ENCODE peak calls at places on chromosomes 16 and 17, in nine cellular contexts. R is ascending aorta, F is IMR-90, S is astrocyte, U is heart left ventricle, W is left ventricle myocardium inferior, C is hepatocyte, K is lung, A is cardiac muscle cell. B is an unnamed sample. For H3K27me3 and H3K36me3, the result is how much of the 10 kb centered on the place peaks cover.

GRCh38 chr17:4721203-4722135 is 9.8 kb upstream of the MED11 start:
- DNase-seq in R (no peak), F (peak), S (peak), U (no peak), W (peak), C (peak), K (peak), A (peak), B (peak)

GRCh38 chr17:57106107-57106835 is 21.2 kb downstream of the AKAP1 start:
- DNase-seq in R (no peak), F (no peak), S (no peak), U (no peak), W (peak), C (no peak), K (no peak), A (no peak), B (no peak)

GRCh38 chr17:64520359-64520758 is 13.6 kb downstream of the CEP95 start:
- DNase-seq in R (no peak), F (no peak), S (no peak), U (no peak), W (no peak), C (no peak), K (no peak), A (no peak), B (no peak)

GRCh38 chr17:1340371-1340770 is 59.7 kb downstream of the YWHAE start:
- DNase-seq in R (no peak), F (no peak), S (no peak), U (no peak), W (no peak), C (no peak), K (no peak), A (no peak), B (no peak)

GRCh38 chr17:17605747-17606083 is 14.2 kb upstream of the PEMT start:
- DNase-seq in R (no peak), F (peak), S (peak), U (no peak), W (no peak), C (no peak), K (no peak), A (no peak), B (no peak)

GRCh38 chr17:61159415-61159814 is 240.2 kb upstream of the TBX2 start:
- DNase-seq in R (no peak), F (peak), S (peak), U (no peak), W (no peak), C (no peak), K (no peak), A (no peak), B (peak)

GRCh38 chr17:44210342-44211192 is 8.9 kb downstream of the UBTF start:
- DNase-seq in R (peak), F (peak), S (peak), U (peak), W (peak), C (peak), K (peak), A (peak), B (peak)

GRCh38 chr17:19718613-19719364 is 2.4 kb upstream of the SLC47A2 start:
- DNase-seq in R (no peak), F (no peak), S (no peak), U (no peak), W (no peak), C (no peak), K (no peak), A (no peak), B (no peak)

GRCh38 chr17:75827291-75828050 is 16.7 kb downstream of the UNC13D start:
- DNase-seq in R (no peak), F (peak), S (peak), U (peak), W (peak), C (peak), K (peak), A (peak), B (peak)

GRCh38 chr16:58035356-58036170 is 10.0 kb downstream of the MMP15 start:
- DNase-seq in R (no peak), F (no peak), S (no peak), U (peak), W (no peak), C (no peak), K (no peak), A (no peak), B (no peak)

GRCh38 chr17:37744961-37745800 is at the start of gene HNF1B:
- DNase-seq in R (no peak), F (no peak), S (no peak), U (no peak), W (no peak), C (peak), K (peak), A (no peak), B (peak)

GRCh38 chr17:71208111-71208704 is 912.6 kb upstream of the SOX9 start:
- DNase-seq in R (no peak), F (peak), S (peak), U (no peak), W (no peak), C (no peak), K (no peak), A (peak), B (no peak)

GRCh38 chr16:89202422-89203215 is 2.3 kb upstream of the SLC22A31 start:
- DNase-seq in R (no peak), F (no peak), S (no peak), U (peak), W (no peak), C (no peak), K (no peak), A (no peak), B (no peak)

GRCh38 chr17:80152057-80152831 is 5.3 kb upstream of the EIF4A3 start:
- DNase-seq in R (no peak), F (peak), S (peak), U (no peak), W (no peak), C (no peak), K (no peak), A (peak), B (no peak)

GRCh38 chr16:70686376-70687171 is 721 bp upstream of the MTSS2 start:
- DNase-seq in R (no peak), F (no peak), S (no peak), U (peak), W (no peak), C (no peak), K (no peak), A (no peak), B (no peak)

GRCh38 chr17:63842173-63842539 is 329 bp downstream of the SMARCD2 start:
- DNase-seq in R (no peak), F (no peak), S (peak), U (peak), W (peak), C (no peak), K (no peak), A (no peak), B (no peak)

GRCh38 chr16:6549415-6549814 is 783.2 kb upstream of the RBFOX1 start:
- DNase-seq in R (no peak), F (no peak), S (no peak), U (no peak), W (no peak), C (no peak), K (no peak), A (no peak), B (no peak)

GRCh38 chr17:31680126-31680525 is 178.9 kb downstream of the COPRS start:
- DNase-seq in R (no peak), F (no peak), S (no peak), U (no peak), W (no peak), C (no peak), K (peak), A (no peak), B (peak)

GRCh38 chr17:66420961-66421371 is 118.6 kb downstream of the PRKCA start:
- DNase-seq in R (no peak), F (peak), S (peak), U (no peak), W (no peak), C (no peak), K (no peak), A (peak), B (no peak)

GRCh38 chr16:73213761-73214480 is 166.0 kb upstream of the ZFHX3 start:
- DNase-seq in R (no peak), F (peak), S (no peak), U (no peak), W (no peak), C (no peak), K (no peak), A (no peak), B (no peak)

GRCh38 chr17:16407911-16408588 is 7.3 kb upstream of the TRPV2 start:
- DNase-seq in R (no peak), F (peak), S (peak), U (peak), W (peak), C (peak), K (peak), A (peak), B (peak)

GRCh38 chr17:55433029-55433628 is 11.5 kb upstream of the MMD start:
- DNase-seq in R (no peak), F (peak), S (peak), U (no peak), W (no peak), C (peak), K (no peak), A (no peak), B (no peak)

GRCh38 chr16:50386819-50387218 is 18.0 kb upstream of the BRD7 start:
- DNase-seq in R (no peak), F (no peak), S (no peak), U (no peak), W (no peak), C (no peak), K (no peak), A (no peak), B (no peak)

GRCh38 chr17:31696184-31696602 is 162.9 kb downstream of the COPRS start:
- DNase-seq in R (peak), F (peak), S (peak), U (peak), W (peak), C (peak), K (peak), A (peak), B (no peak)

GRCh38 chr16:4263504-4264436 is 9.1 kb downstream of the TFAP4 start:
- DNase-seq in R (no peak), F (peak), S (no peak), U (peak), W (peak), C (peak), K (peak), A (peak), B (no peak)

GRCh38 chr17:75875940-75876189 is 2.5 kb downstream of the TRIM47 start:
- DNase-seq in R (no peak), F (no peak), S (no peak), U (no peak), W (no peak), C (no peak), K (no peak), A (no peak), B (no peak)

GRCh38 chr16:1167276-1168107 is 14.6 kb downstream of the CACNA1H start:
- DNase-seq in R (no peak), F (no peak), S (peak), U (no peak), W (no peak), C (no peak), K (peak), A (no peak), B (no peak)

GRCh38 chr17:72812823-72813222 is 279.7 kb downstream of the SLC39A11 start:
- DNase-seq in R (no peak), F (peak), S (peak), U (no peak), W (no peak), C (no peak), K (no peak), A (peak), B (no peak)

GRCh38 chr16:28311913-28312312 is 19.6 kb downstream of the SBK1 start:
- DNase-seq in R (no peak), F (no peak), S (no peak), U (no peak), W (no peak), C (no peak), K (no peak), A (no peak), B (no peak)

GRCh38 chr17:80649200-80649644 is 104.6 kb downstream of the RPTOR start:
- DNase-seq in R (no peak), F (no peak), S (no peak), U (no peak), W (no peak), C (no peak), K (no peak), A (no peak), B (no peak)

GRCh38 chr17:77963441-77963840 is 4.9 kb downstream of the TNRC6C start:
- DNase-seq in R (no peak), F (peak), S (peak), U (no peak), W (peak), C (peak), K (no peak), A (peak), B (no peak)

GRCh38 chr16:50038756-50039529 is 13.9 kb downstream of the CNEP1R1 start:
- DNase-seq in R (peak), F (no peak), S (no peak), U (no peak), W (peak), C (peak), K (peak), A (peak), B (no peak)

GRCh38 chr17:3826191-3826590 is 19.9 kb downstream of the NCBP3 start:
- DNase-seq in R (no peak), F (peak), S (no peak), U (no peak), W (no peak), C (no peak), K (no peak), A (no peak), B (no peak)

GRCh38 chr16:15556130-15556529 is 86.8 kb downstream of the MARF1 start:
- DNase-seq in R (no peak), F (no peak), S (no peak), U (no peak), W (no peak), C (no peak), K (no peak), A (no peak), B (no peak)

GRCh38 chr16:22848451-22848850 is 34.5 kb downstream of the HS3ST2 start:
- DNase-seq in R (no peak), F (no peak), S (no peak), U (no peak), W (no peak), C (no peak), K (no peak), A (no peak), B (no peak)

GRCh38 chr16:16182918-16183317 is 40.4 kb downstream of the ABCC6 start:
- DNase-seq in R (no peak), F (no peak), S (no peak), U (peak), W (no peak), C (no peak), K (no peak), A (no peak), B (no peak)

GRCh38 chr17:5819396-5819795 is 235.1 kb upstream of the NLRP1 start:
- DNase-seq in R (no peak), F (no peak), S (no peak), U (no peak), W (no peak), C (no peak), K (no peak), A (no peak), B (no peak)

GRCh38 chr16:50814541-50814940 is 72.7 kb downstream of the CYLD start:
- DNase-seq in R (no peak), F (no peak), S (no peak), U (no peak), W (no peak), C (no peak), K (no peak), A (no peak), B (no peak)

GRCh38 chr17:40542562-40543411 is 22.5 kb downstream of the CCR7 start:
- DNase-seq in R (peak), F (peak), S (peak), U (peak), W (peak), C (peak), K (no peak), A (peak), B (no peak)

GRCh38 chr16:66562409-66562808 is 3.8 kb upstream of the CMTM1 start:
- DNase-seq in R (no peak), F (no peak), S (no peak), U (no peak), W (no peak), C (no peak), K (no peak), A (no peak), B (no peak)
- TF ChIP-seq CTCF in R (no peak), F (peak), S (no peak), U (no peak), W (peak), C (peak), K (no peak), A (no peak), B (peak)

GRCh38 chr17:50629902-50630301 is 4.8 kb upstream of the ABCC3 start:
- DNase-seq in R (no peak), F (no peak), S (no peak), U (no peak), W (no peak), C (no peak), K (no peak), A (no peak), B (no peak)

GRCh38 chr17:50631908-50632571 is 2.6 kb upstream of the ABCC3 start:
- DNase-seq in R (no peak), F (no peak), S (no peak), U (no peak), W (no peak), C (no peak), K (no peak), A (no peak), B (no peak)

GRCh38 chr17:50632637-50633036 is 2.0 kb upstream of the ABCC3 start:
- DNase-seq in R (no peak), F (no peak), S (no peak), U (no peak), W (no peak), C (no peak), K (no peak), A (no peak), B (no peak)

GRCh38 chr17:50630524-50631194 is 4.0 kb upstream of the ABCC3 start:
- DNase-seq in R (no peak), F (no peak), S (no peak), U (no peak), W (no peak), C (peak), K (peak), A (peak), B (no peak)

GRCh38 chr17:50631195-50631907 is 3.3 kb upstream of the ABCC3 start:
- DNase-seq in R (no peak), F (no peak), S (no peak), U (no peak), W (no peak), C (no peak), K (no peak), A (peak), B (no peak)
- H3K27me3 ChIP-seq in R (under half), F (under half), S (under half), U (under half), W (half or more), C (under half), K (under half), A (half or more), B (under half)

DNA sequence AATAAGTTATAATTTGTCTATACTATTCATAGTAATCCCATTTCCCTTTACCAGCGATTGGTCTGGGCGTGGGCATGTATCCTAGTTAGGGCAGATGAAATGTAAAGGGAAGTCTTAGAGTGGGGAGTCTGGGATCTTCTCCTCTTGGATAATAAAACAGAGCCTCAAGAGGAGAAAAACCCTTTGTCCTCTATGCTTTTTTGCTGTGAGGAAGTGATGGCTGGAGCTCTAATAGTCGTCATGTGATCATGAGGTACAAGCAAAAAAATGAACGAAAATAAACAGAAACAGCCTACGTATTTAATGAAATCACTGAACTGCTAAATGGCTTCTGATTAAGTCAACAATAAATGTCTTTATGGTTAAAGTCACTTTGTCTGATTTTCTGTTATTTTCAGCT is 26.8 kb downstream of the EFCAB5 start:
- DNase-seq in R (no peak), F (peak), S (peak), U (no peak), W (no peak), C (no peak), K (no peak), A (no peak), B (no peak)
- H3K36me3 ChIP-seq in R (under half), F (under half), S (under half), U (under half), W (under half), C (under half), K (under half), A (under half), B (under half)

DNA sequence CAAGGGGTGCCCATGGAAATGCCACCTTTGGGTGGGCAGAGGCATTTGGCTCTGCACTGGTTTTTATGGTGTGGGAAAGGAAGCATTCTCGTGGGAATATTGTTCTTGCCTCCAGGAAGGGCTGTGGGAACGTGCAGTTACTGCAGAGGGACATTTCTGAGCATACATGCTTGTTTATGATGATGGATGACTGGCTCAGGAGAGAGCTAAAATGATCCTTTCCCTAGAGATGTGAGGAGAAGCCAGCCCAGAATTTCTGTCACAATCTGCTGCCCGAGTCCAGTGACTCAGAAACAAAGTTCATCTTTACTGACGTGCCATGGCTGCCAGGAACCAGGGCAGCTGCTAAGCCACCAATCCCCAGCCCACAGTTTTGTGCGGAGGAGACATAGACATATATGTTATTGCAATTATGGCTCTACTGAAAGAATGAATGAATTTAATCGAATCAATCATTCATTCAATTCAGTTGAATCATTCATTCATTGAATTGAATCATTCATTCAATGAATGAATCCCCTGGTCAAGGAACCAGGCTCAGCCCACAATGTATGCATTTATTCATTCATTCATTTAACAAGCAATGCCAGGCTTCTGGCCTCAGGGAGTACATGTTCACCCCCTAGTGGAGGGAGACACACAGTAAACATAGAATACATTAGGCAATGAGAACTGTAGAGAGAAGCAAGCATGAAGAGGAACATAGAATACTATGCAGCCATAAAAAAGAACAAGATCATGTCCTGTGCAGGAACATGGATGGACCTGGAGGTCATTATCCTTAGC is 414.4 kb upstream of the HSBP1 start:
- DNase-seq in R (peak), F (peak), S (peak), U (no peak), W (no peak), C (no peak), K (no peak), A (no peak), B (no peak)
- TF ChIP-seq CTCF in R (peak), F (peak), S (peak), U (no peak), W (no peak), C (no peak), K (no peak), A (peak), B (peak)

GRCh38 chr17:36470499-36470898 is 16.0 kb upstream of the ZNHIT3 start:
- DNase-seq in R (no peak), F (no peak), S (no peak), U (no peak), W (no peak), C (no peak), K (no peak), A (no peak), B (no peak)

GRCh38 chr17:36468903-36469635 is 17.4 kb upstream of the ZNHIT3 start:
- DNase-seq in R (no peak), F (no peak), S (no peak), U (no peak), W (no peak), C (no peak), K (no peak), A (no peak), B (no peak)

GRCh38 chr17:36475346-36475970 is 11.0 kb upstream of the ZNHIT3 start:
- DNase-seq in R (no peak), F (no peak), S (no peak), U (no peak), W (no peak), C (no peak), K (no peak), A (no peak), B (no peak)

GRCh38 chr17:36469733-36470132 is 16.7 kb upstream of the ZNHIT3 start:
- DNase-seq in R (no peak), F (no peak), S (no peak), U (no peak), W (no peak), C (no peak), K (no peak), A (no peak), B (no peak)

DNA sequence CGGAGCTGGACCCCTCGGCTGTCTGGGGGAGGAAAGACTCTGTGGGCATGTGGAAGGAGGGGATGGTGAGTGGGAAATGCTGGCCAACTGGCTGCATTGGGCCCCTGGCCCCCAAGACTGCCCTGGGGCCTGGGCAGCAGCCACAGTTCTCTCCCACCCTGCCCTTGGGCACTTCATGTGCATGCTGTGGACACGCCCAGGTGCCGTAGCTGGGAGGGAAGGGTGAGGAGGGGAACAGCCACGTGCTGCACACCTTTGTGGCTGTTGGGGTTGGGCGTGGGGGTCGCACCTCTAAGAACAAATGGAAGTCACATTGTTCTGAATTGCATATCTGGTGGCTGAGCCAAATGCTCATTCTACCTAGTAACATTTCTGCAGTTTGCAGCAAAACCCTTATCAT is 11.9 kb upstream of the ZNHIT3 start:
- DNase-seq in R (no peak), F (no peak), S (no peak), U (no peak), W (no peak), C (no peak), K (no peak), A (no peak), B (no peak)
- H3K27me3 ChIP-seq in R (under half), F (under half), S (under half), U (under half), W (half or more), C (under half), K (under half), A (under half), B (under half)

B was measured in GM06990.